ENCODE peak calls at places on chromosomes 16 and 17, in ten cellular contexts. V is vagina; R is C1 segment of cervical spinal cord; Y is fibroblast of the conjunctiva; U is NCI-H187; C is activated CD4-positive, alpha-beta T cell treated with anti-CD3 and anti-CD28 coated beads, Interleukin-2, amount 50 U/mL, for 48 hours; S is Kasumi-1; A is SJSA1; F is activated naive CD8-positive, alpha-beta T cell treated with anti-CD3 and anti-CD28 coated beads, Interleukin-2, amount 50 U/mL, for 16 hours; Z is bronchial epithelial cell. L is an unnamed sample.

GRCh38 chr16:19601083-19601976 is 45.8 kb downstream of the VPS35L start:
- DNase-seq in R (peak; percentile 24), U (no peak), F (no peak), S (peak; percentile 11), Y (no peak), Z (peak; percentile 32), A (no peak), C (peak; percentile 26), V (no peak), L (no peak)

GRCh38 chr17:31824771-31825360 is 34.2 kb downstream of the COPRS start:
- DNase-seq in Z (no peak), C (no peak), S (no peak), A (no peak), Y (no peak), F (no peak), V (no peak), R (no peak), U (no peak), L (no peak)

GRCh38 chr16:80993293-80993691 is 13.4 kb downstream of the CMC2 start:
- DNase-seq in V (no peak), S (no peak), R (no peak), F (no peak), Z (peak; percentile 95), Y (peak; percentile 30), U (no peak), A (peak; percentile 79), C (no peak), L (no peak)

GRCh38 chr16:87926246-87927194 is 9.8 kb downstream of the CA5A start:
- DNase-seq in V (no peak), S (no peak), U (peak; percentile 37), A (no peak), Z (no peak), C (no peak), F (no peak), Y (no peak), R (no peak), L (no peak)

GRCh38 chr16:30956601-30957455 is 726 bp upstream of the SETD1A start:
- DNase-seq in Y (peak; percentile 61), V (no peak), U (peak; percentile 42), A (peak; percentile 96), S (peak; percentile 47), F (peak; percentile 87), R (peak; percentile 79), Z (peak; percentile 84), C (peak; percentile 96), L (peak; percentile 78)

GRCh38 chr17:8606415-8606814 is 24.1 kb downstream of the MYH10 start:
- DNase-seq in A (no peak), F (no peak), Y (no peak), R (no peak), V (no peak), S (no peak), U (no peak), Z (no peak), C (no peak), L (no peak)

GRCh38 chr17:44738214-44738906 is 20.4 kb upstream of the ADAM11 start:
- DNase-seq in U (no peak), V (no peak), Y (no peak), S (no peak), A (no peak), Z (peak; percentile 48), R (no peak), C (no peak), F (no peak), L (no peak)

GRCh38 chr16:56643080-56643778 is 4.8 kb downstream of the MT1A start:
- DNase-seq in Z (peak; percentile 64), A (no peak), R (no peak), F (peak; percentile 53), V (no peak), C (peak; percentile 83), U (no peak), Y (peak; percentile 10), S (no peak), L (peak; percentile 69)

GRCh38 chr16:2035431-2036199 is 8.9 kb downstream of the NHERF2 start:
- DNase-seq in F (no peak), R (peak; percentile 40), V (no peak), U (peak; percentile 30), Y (peak; percentile 65), Z (no peak), C (no peak), S (no peak), A (peak; percentile 97), L (no peak)

GRCh38 chr17:55421179-55421934 is at the start of gene MMD:
- DNase-seq in R (peak; percentile 42), V (no peak), F (no peak), Y (no peak), A (peak; percentile 55), S (peak; percentile 61), U (no peak), C (no peak), Z (peak; percentile 34), L (no peak)

GRCh38 chr17:55576237-55576998 is 65.2 kb upstream of the SMIM36 start:
- DNase-seq in A (peak; percentile 80), V (no peak), R (no peak), U (no peak), C (peak; percentile 14), Z (peak; percentile 75), Y (peak; percentile 73), F (no peak), S (peak; percentile 86), L (no peak)

GRCh38 chr17:76326306-76326705 is 18.2 kb upstream of the QRICH2 start:
- DNase-seq in U (no peak), R (no peak), A (no peak), Z (no peak), V (no peak), S (no peak), C (no peak), Y (no peak), F (no peak), L (no peak)

GRCh38 chr16:88611220-88611821 is 27.1 kb upstream of the IL17C start:
- DNase-seq in Y (no peak), A (no peak), Z (no peak), S (no peak), C (no peak), V (no peak), U (no peak), F (no peak), R (no peak), L (no peak)

GRCh38 chr17:70168979-70169706 is at the start of gene KCNJ2:
- DNase-seq in F (no peak), U (peak; percentile 48), Y (peak; percentile 53), V (no peak), R (peak; percentile 85), Z (peak; percentile 64), S (peak; percentile 76), C (peak; percentile 66), A (peak; percentile 76), L (peak; percentile 22)

GRCh38 chr17:48003686-48004120 is 32.8 kb downstream of the CDK5RAP3 start:
- DNase-seq in U (no peak), Z (no peak), R (no peak), S (no peak), Y (no peak), A (no peak), F (no peak), V (no peak), C (no peak), L (no peak)

GRCh38 chr16:73011926-73012325 is 36.0 kb downstream of the ZFHX3 start:
- DNase-seq in A (no peak), F (no peak), S (peak; percentile 33), V (no peak), Z (no peak), Y (no peak), C (no peak), U (no peak), R (no peak), L (no peak)

GRCh38 chr16:29876578-29877249 is 13.7 kb upstream of the CDIPT start:
- DNase-seq in Y (no peak), A (no peak), Z (no peak), F (no peak), C (peak; percentile 57), R (no peak), S (no peak), V (no peak), U (no peak), L (no peak)

GRCh38 chr17:16398270-16399267 is 16.8 kb upstream of the TRPV2 start:
- DNase-seq in A (no peak), S (no peak), R (no peak), Z (peak; percentile 46), F (no peak), Y (no peak), U (no peak), C (peak; percentile 19), V (no peak), L (no peak)

GRCh38 chr16:269061-269796 is 6.5 kb downstream of the RGS11 start:
- DNase-seq in V (no peak), Y (no peak), U (no peak), A (peak; percentile 45), R (no peak), S (no peak), F (no peak), C (no peak), Z (no peak), L (no peak)

GRCh38 chr16:58366247-58367031 is 25.8 kb upstream of the GINS3 start:
- DNase-seq in C (no peak), U (no peak), V (no peak), A (no peak), Z (peak; percentile 98), R (no peak), Y (no peak), F (no peak), S (no peak), L (no peak)

GRCh38 chr16:90022209-90023077 is 3.2 kb upstream of the DBNDD1 start:
- DNase-seq in V (no peak), Y (peak; percentile 69), F (peak; percentile 60), A (peak; percentile 91), S (peak; percentile 38), C (peak; percentile 88), R (peak; percentile 83), U (peak; percentile 40), Z (peak; percentile 73), L (peak; percentile 80)

GRCh38 chr17:47846741-47847340 is 4.1 kb downstream of the SP6 start:
- DNase-seq in C (no peak), Y (no peak), Z (no peak), V (no peak), R (no peak), F (no peak), U (no peak), S (no peak), A (no peak), L (no peak)

GRCh38 chr17:78357177-78357586 is 2.7 kb downstream of the SOCS3 start:
- DNase-seq in Y (no peak), A (peak; percentile 97), C (peak; percentile 45), F (no peak), Z (no peak), S (no peak), V (no peak), U (no peak), R (peak; percentile 38), L (no peak)

GRCh38 chr17:41324180-41325075 is 8.9 kb upstream of the KRTAP17-1 start:
- DNase-seq in Y (no peak), F (no peak), S (no peak), R (no peak), C (peak; percentile 20), V (peak; percentile 95), U (no peak), Z (peak; percentile 50), A (peak; percentile 34), L (no peak)

GRCh38 chr17:79340286-79340685 is 265.7 kb downstream of the ENGASE start:
- DNase-seq in C (no peak), U (no peak), Z (no peak), Y (no peak), R (no peak), F (no peak), V (no peak), S (no peak), A (no peak), L (no peak)

GRCh38 chr17:75468311-75468754 is 11.9 kb downstream of the TMEM94 start:
- DNase-seq in F (no peak), V (no peak), Z (no peak), R (peak; percentile 41), C (no peak), S (no peak), Y (no peak), A (no peak), U (no peak), L (no peak)

GRCh38 chr16:31008154-31008950 is 2.1 kb downstream of the STX1B start:
- DNase-seq in F (no peak), C (no peak), A (no peak), S (no peak), Z (peak; percentile 66), Y (no peak), U (no peak), V (no peak), R (no peak), L (no peak)

GRCh38 chr16:67277294-67277998 is 1.9 kb upstream of the PLEKHG4 start:
- DNase-seq in A (peak; percentile 96), V (no peak), Y (peak; percentile 98), R (no peak), C (peak; percentile 68), S (no peak), Z (peak; percentile 95), F (no peak), U (no peak), L (no peak)